ENCODE peak calls at places on chromosome 2, in nine cellular contexts. K, R, Q, I, N, D, W, H and A are unnamed samples.

GRCh38 chr2:118442949-118443348 is 354.7 kb downstream of the INSIG2 start:
- DNase-seq in Q (no peak), H (no peak), W (no peak), I (no peak), R (no peak), D (no peak), N (no peak), K (no peak), A (no peak)

GRCh38 chr2:44055664-44056063 is 59.9 kb upstream of the LRPPRC start:
- DNase-seq in D (no peak), Q (no peak), H (no peak), W (no peak), R (no peak), N (no peak), I (no peak), K (no peak), A (no peak)

GRCh38 chr2:231667497-231667896 is 40.8 kb upstream of the PTMA start:
- DNase-seq in K (no peak), I (no peak), R (no peak), W (no peak), H (no peak), Q (no peak), D (no peak), N (no peak), A (no peak)

GRCh38 chr2:101667823-101668222 is 29.7 kb upstream of the MAP4K4 start:
- DNase-seq in H (no peak), N (no peak), W (no peak), I (no peak), R (no peak), Q (no peak), D (no peak), K (no peak), A (no peak)

GRCh38 chr2:2107627-2108026 is 223.4 kb downstream of the MYT1L start:
- DNase-seq in D (no peak), K (no peak), W (no peak), H (no peak), Q (no peak), N (no peak), R (no peak), I (no peak), A (no peak)

GRCh38 chr2:207791579-207792243 is 22.0 kb upstream of the FZD5 start:
- DNase-seq in W (no peak), H (no peak), N (no peak), Q (no peak), I (no peak), R (no peak), D (no peak), K (no peak), A (no peak)

GRCh38 chr2:168165985-168166901 is 81.2 kb downstream of the STK39 start:
- DNase-seq in H (no peak), K (no peak), N (no peak), R (no peak), Q (no peak), I (no peak), W (no peak), D (no peak), A (no peak)

GRCh38 chr2:96074156-96074555 is 39.4 kb upstream of the GPAT2 start:
- DNase-seq in N (no peak), I (peak), H (no peak), K (no peak), D (no peak), W (no peak), R (no peak), Q (no peak), A (no peak)

GRCh38 chr2:130785466-130786055 is 30.2 kb downstream of the AMER3 start:
- DNase-seq in Q (no peak), R (no peak), N (no peak), W (no peak), K (no peak), H (no peak), I (no peak), D (no peak), A (no peak)

GRCh38 chr2:37768491-37768925 is 97.1 kb upstream of the CDC42EP3 start:
- DNase-seq in W (no peak), N (no peak), R (peak), K (no peak), I (peak), Q (no peak), D (no peak), H (peak), A (no peak)

GRCh38 chr2:65754219-65754618 is 321.8 kb upstream of the SPRED2 start:
- DNase-seq in H (peak), K (no peak), Q (no peak), R (no peak), D (no peak), W (no peak), N (no peak), I (no peak), A (no peak)

GRCh38 chr2:210443527-210443926 is 33.0 kb downstream of the LANCL1 start:
- DNase-seq in I (no peak), N (no peak), R (no peak), H (no peak), Q (no peak), K (no peak), D (no peak), W (no peak), A (no peak)

GRCh38 chr2:240438810-240439697 is 3.6 kb downstream of the GPC1 start:
- DNase-seq in I (no peak), N (no peak), D (no peak), K (no peak), R (no peak), H (no peak), Q (peak), W (no peak), A (no peak)

GRCh38 chr2:174048238-174048637 is 83.1 kb upstream of the SP3 start:
- DNase-seq in N (no peak), W (no peak), R (no peak), K (no peak), I (no peak), Q (no peak), D (no peak), H (no peak), A (no peak)

GRCh38 chr2:148259674-148260073 is 238.8 kb downstream of the MBD5 start:
- DNase-seq in D (no peak), Q (no peak), R (no peak), N (no peak), W (no peak), K (no peak), H (peak), I (no peak), A (no peak)

GRCh38 chr2:98948956-98949739 is 13.1 kb upstream of the CRACDL start:
- DNase-seq in D (no peak), I (no peak), Q (no peak), R (no peak), K (no peak), W (no peak), N (no peak), H (no peak), A (no peak)

GRCh38 chr2:238243496-238244076 is 3.7 kb upstream of the HES6 start:
- DNase-seq in D (peak), N (no peak), W (peak), R (no peak), K (no peak), H (no peak), I (no peak), Q (no peak), A (no peak)

GRCh38 chr2:65380243-65380642 is 52.2 kb downstream of the SPRED2 start:
- DNase-seq in H (no peak), Q (no peak), N (no peak), D (no peak), R (no peak), K (no peak), W (no peak), I (no peak), A (no peak)

GRCh38 chr2:64212801-64213321 is 68.6 kb upstream of the PELI1 start:
- DNase-seq in D (no peak), W (no peak), N (no peak), I (no peak), H (peak), Q (no peak), R (no peak), K (no peak), A (no peak)

GRCh38 chr2:181218271-181218935 is 238.0 kb downstream of the UBE2E3 start:
- DNase-seq in N (no peak), Q (no peak), K (no peak), W (no peak), R (no peak), H (no peak), I (no peak), D (no peak), A (no peak)

GRCh38 chr2:162317910-162318279 is 589 bp downstream of the IFIH1 start:
- DNase-seq in K (peak), I (peak), H (no peak), N (no peak), W (no peak), R (peak), Q (peak), D (no peak), A (peak)

GRCh38 chr2:10258726-10259125 is 44.0 kb upstream of the HPCAL1 start:
- DNase-seq in R (no peak), Q (no peak), W (no peak), D (no peak), I (no peak), K (no peak), H (no peak), N (no peak), A (no peak)

GRCh38 chr2:216274194-216274593 is 98.1 kb downstream of the MARCHF4 start:
- DNase-seq in Q (no peak), I (no peak), W (no peak), H (peak), K (no peak), R (peak), D (no peak), N (no peak), A (no peak)

GRCh38 chr2:96091711-96092579 is 24.4 kb downstream of the ADRA2B start:
- DNase-seq in W (peak), Q (peak), H (no peak), K (no peak), R (no peak), N (no peak), D (no peak), I (no peak), A (no peak)

GRCh38 chr2:232501794-232502499 is 14.3 kb upstream of the ECEL1 start:
- DNase-seq in H (no peak), I (no peak), K (no peak), Q (no peak), W (no peak), D (no peak), N (no peak), R (no peak), A (no peak)

GRCh38 chr2:203574824-203575223 is 39.7 kb upstream of the RAPH1 start:
- DNase-seq in N (no peak), W (no peak), I (no peak), R (no peak), Q (no peak), H (no peak), K (no peak), D (no peak), A (no peak)

GRCh38 chr2:29502452-29502851 is 387.2 kb downstream of the CLIP4 start:
- DNase-seq in I (no peak), H (peak), W (no peak), R (peak), Q (no peak), D (no peak), N (no peak), K (no peak), A (no peak)

GRCh38 chr2:174606336-174606735 is 8.7 kb upstream of the WIPF1 start:
- DNase-seq in N (peak), D (no peak), R (peak), I (no peak), H (peak), W (no peak), Q (no peak), K (peak), A (no peak)

GRCh38 chr2:207165121-207166038 is at the start of gene KLF7:
- DNase-seq in D (peak), K (peak), Q (peak), R (peak), H (peak), N (peak), I (peak), W (peak), A (peak)

GRCh38 chr2:219057709-219058540 is 2.8 kb downstream of the IHH start:
- DNase-seq in W (peak), H (peak), Q (peak), I (peak), N (peak), K (peak), D (peak), R (peak), A (peak)

GRCh38 chr2:12718662-12719399 is 2.1 kb downstream of the TRIB2 start:
- DNase-seq in R (peak), D (peak), N (no peak), I (no peak), W (no peak), K (peak), H (no peak), Q (no peak), A (no peak)

GRCh38 chr2:117785740-117786139 is 28.8 kb upstream of the DDX18 start:
- DNase-seq in W (peak), K (peak), D (peak), R (peak), Q (no peak), N (peak), H (peak), I (peak), A (peak)

GRCh38 chr2:85935170-85935745 is 46.5 kb upstream of the ST3GAL5 start:
- DNase-seq in D (no peak), N (no peak), I (no peak), Q (no peak), R (no peak), K (no peak), H (peak), W (no peak), A (no peak)

GRCh38 chr2:207603486-207603885 is 21.7 kb downstream of the METTL21A start:
- DNase-seq in K (no peak), D (no peak), I (no peak), N (no peak), Q (no peak), H (no peak), R (no peak), W (no peak), A (no peak)

GRCh38 chr2:225041210-225041870 is 928 bp downstream of the DOCK10 start:
- DNase-seq in Q (peak), H (peak), I (peak), R (peak), D (no peak), N (peak), W (peak), K (peak), A (peak)

GRCh38 chr2:38709515-38710194 is 41.5 kb downstream of the SRSF7 start:
- DNase-seq in W (no peak), I (no peak), K (peak), H (no peak), D (no peak), R (no peak), Q (no peak), N (no peak), A (peak)

GRCh38 chr2:20592106-20593071 is 58.5 kb downstream of the HS1BP3 start:
- DNase-seq in K (no peak), Q (peak), H (no peak), I (no peak), W (no peak), D (no peak), R (no peak), N (no peak), A (no peak)